ENCODE peak calls at places on chromosomes 6 and 20, in six cellular contexts. S, I, Y, T, M and G are unnamed samples.

GRCh38 chr6:139250296-139251274 is 41.2 kb downstream of the TXLNB start:
- DNase-seq in Y (peak; percentile 38), M (peak; percentile 49), S (peak; percentile 63), I (peak; percentile 47), T (peak; percentile 47), G (no peak)

GRCh38 chr6:128350416-128351254 is 169.8 kb downstream of the PTPRK start:
- DNase-seq in T (no peak), S (no peak), I (peak; percentile 3), Y (no peak), M (no peak), G (no peak)

GRCh38 chr20:3239867-3240775 is 1.1 kb upstream of the SLC4A11 start:
- DNase-seq in S (no peak), Y (no peak), M (no peak), I (no peak), T (no peak), G (no peak)

GRCh38 chr6:90294989-90295853 is 1.4 kb downstream of the BACH2 start:
- DNase-seq in M (peak; percentile 11), I (no peak), T (no peak), Y (peak; percentile 57), S (peak; percentile 65), G (no peak)

GRCh38 chr6:150886155-150886554 is 20.7 kb downstream of the MTHFD1L start:
- DNase-seq in M (no peak), T (no peak), S (no peak), I (no peak), Y (no peak), G (no peak)

GRCh38 chr6:21771626-21772320 is 178.2 kb downstream of the SOX4 start:
- DNase-seq in T (no peak), S (no peak), Y (no peak), M (no peak), I (no peak), G (no peak)

GRCh38 chr20:32979201-32979998 is 24.8 kb downstream of the SUN5 start:
- DNase-seq in Y (no peak), S (no peak), T (no peak), I (no peak), M (no peak), G (no peak)

GRCh38 chr20:52001999-52002666 is 189.4 kb downstream of the ZFP64 start:
- DNase-seq in T (no peak), I (peak; percentile 78), S (peak; percentile 42), Y (no peak), M (peak; percentile 33), G (no peak)

GRCh38 chr6:139409026-139409425 is 34.6 kb upstream of the CITED2 start:
- DNase-seq in Y (no peak), I (no peak), T (peak; percentile 52), M (no peak), S (no peak), G (no peak)

GRCh38 chr20:9439806-9440205 is 74.6 kb upstream of the LAMP5 start:
- DNase-seq in I (no peak), Y (no peak), M (no peak), T (no peak), S (no peak), G (no peak)

GRCh38 chr6:7155871-7156579 is 48.3 kb downstream of the RREB1 start:
- DNase-seq in T (no peak), S (no peak), I (no peak), Y (no peak), M (no peak), G (no peak)

GRCh38 chr6:26233608-26234420 is 131.2 kb upstream of the BTN3A2 start:
- DNase-seq in Y (peak; percentile 53), S (no peak), I (no peak), M (peak; percentile 69), T (peak; percentile 70), G (no peak)

GRCh38 chr6:131868836-131869235 is 61.0 kb downstream of the ENPP1 start:
- DNase-seq in I (no peak), Y (no peak), T (no peak), M (no peak), S (no peak), G (no peak)

GRCh38 chr20:667351-668034 is 8.1 kb downstream of the SCRT2 start:
- DNase-seq in S (no peak), T (no peak), M (peak; percentile 70), Y (peak; percentile 54), I (peak; percentile 43), G (no peak)

GRCh38 chr20:48930035-48930434 is 8.5 kb downstream of the ARFGEF2 start:
- DNase-seq in T (no peak), I (no peak), Y (no peak), M (no peak), S (no peak), G (no peak)

GRCh38 chr6:110755411-110755834 is 59.8 kb downstream of the CDK19 start:
- DNase-seq in Y (no peak), T (no peak), I (no peak), M (no peak), S (no peak), G (no peak)

GRCh38 chr6:136889271-136890193 is 32.6 kb upstream of the SLC35D3 start:
- DNase-seq in M (no peak), Y (no peak), S (no peak), T (no peak), I (no peak), G (peak; percentile 65)

GRCh38 chr6:129096651-129097290 is 213.8 kb downstream of the LAMA2 start:
- DNase-seq in I (no peak), S (no peak), T (no peak), M (no peak), Y (no peak), G (no peak)

GRCh38 chr6:7505196-7505699 is 36.2 kb upstream of the DSP start:
- DNase-seq in Y (no peak), I (peak; percentile 81), S (peak; percentile 95), M (peak; percentile 77), T (no peak), G (no peak)

GRCh38 chr20:44720617-44720993 is 5.4 kb downstream of the CCN5 start:
- DNase-seq in T (peak; percentile 76), Y (no peak), M (peak; percentile 69), I (peak; percentile 98), S (peak; percentile 50), G (no peak)